ENCODE peak calls at places on chromosomes 12 and 14, in four cellular contexts. L is K562, D is hepatocyte, K is stomach. Q is an unnamed sample.

GRCh38 chr14:89866458-89866857 is 88.1 kb downstream of the EFCAB11 start:
- DNase-seq in L (no peak), D (no peak), K (no peak), Q (no peak)

GRCh38 chr12:131511391-131511802 is 199.5 kb upstream of the SFSWAP start:
- DNase-seq in L (no peak), D (no peak), K (no peak), Q (no peak)

GRCh38 chr12:103672401-103673119 is 85.5 kb downstream of the STAB2 start:
- DNase-seq in L (no peak), D (peak; percentile 32), K (no peak), Q (peak; percentile 19)

GRCh38 chr12:54160807-54161480 is 27.8 kb downstream of the SMUG1 start:
- DNase-seq in L (no peak), D (no peak), K (no peak), Q (no peak)

GRCh38 chr12:47746073-47746472 is 12.6 kb downstream of the RAPGEF3 start:
- DNase-seq in L (no peak), D (no peak), K (no peak), Q (no peak)

GRCh38 chr14:89351364-89351957 is 65.6 kb downstream of the FOXN3 start:
- DNase-seq in L (no peak), D (peak; percentile 51), K (peak; percentile 76), Q (no peak)

GRCh38 chr12:79688376-79689040 is 2.3 kb downstream of the PAWR start:
- DNase-seq in L (no peak), D (no peak), K (no peak), Q (no peak)

GRCh38 chr12:129961111-129961510 is 57.3 kb upstream of the TMEM132D start:
- DNase-seq in L (no peak), D (no peak), K (no peak), Q (no peak)

GRCh38 chr12:49482095-49483051 is 56.5 kb upstream of the KCNH3 start:
- DNase-seq in L (no peak), D (no peak), K (no peak), Q (no peak)

GRCh38 chr14:44961151-44961729 is 507 bp downstream of the KLHL28 start:
- DNase-seq in L (peak; percentile 43), D (peak; percentile 77), K (peak; percentile 51), Q (peak; percentile 45)

GRCh38 chr14:100011568-100012325 is 53.5 kb upstream of the EVL start:
- DNase-seq in L (no peak), D (no peak), K (no peak), Q (no peak)

GRCh38 chr14:36506732-36507614 is 13.1 kb downstream of the NKX2-1 start:
- DNase-seq in L (no peak), D (no peak), K (no peak), Q (no peak)

GRCh38 chr12:16359512-16360491 is 12.4 kb downstream of the MGST1 start:
- DNase-seq in L (peak; percentile 49), D (peak; percentile 68), K (peak; percentile 71), Q (peak; percentile 75)

GRCh38 chr14:23622990-23623389 is 13.2 kb upstream of the DHRS2 start:
- DNase-seq in L (no peak), D (no peak), K (no peak), Q (no peak)

GRCh38 chr12:123250471-123251383 is 17.5 kb downstream of the MTRFR start:
- DNase-seq in L (peak; percentile 55), D (peak; percentile 88), K (peak; percentile 84), Q (peak; percentile 92)

GRCh38 chr12:20852649-20853048 is 42.1 kb downstream of the SLCO1B3 start:
- DNase-seq in L (no peak), D (no peak), K (no peak), Q (no peak)

GRCh38 chr12:28191018-28191595 is 851 bp downstream of the CCDC91 start:
- DNase-seq in L (peak; percentile 26), D (no peak), K (no peak), Q (peak; percentile 5)

GRCh38 chr14:37544407-37544806 is 50.6 kb downstream of the FOXA1 start:
- DNase-seq in L (no peak), D (no peak), K (peak; percentile 35), Q (peak; percentile 27)

GRCh38 chr12:130708648-130709047 is 7.5 kb downstream of the RIMBP2 start:
- DNase-seq in L (no peak), D (no peak), K (peak; percentile 18), Q (no peak)

GRCh38 chr12:52151859-52152783 is 39.7 kb downstream of the KRT80 start:
- DNase-seq in L (peak; percentile 95), D (peak; percentile 91), K (peak; percentile 79), Q (peak; percentile 79)

GRCh38 chr14:53894456-53894855 is 62.2 kb downstream of the BMP4 start:
- DNase-seq in L (no peak), D (no peak), K (no peak), Q (no peak)

GRCh38 chr12:97003276-97003675 is 96.2 kb downstream of the NEDD1 start:
- DNase-seq in L (no peak), D (no peak), K (no peak), Q (no peak)

GRCh38 chr12:105228966-105229365 is 7.0 kb downstream of the APPL2 start:
- DNase-seq in L (no peak), D (no peak), K (no peak), Q (no peak)

GRCh38 chr12:67648306-67649164 is at the start of gene DYRK2:
- DNase-seq in L (peak; percentile 88), D (peak; percentile 94), K (peak; percentile 82), Q (peak; percentile 88)
- TF ChIP-seq CTCF in L (no peak), D (peak; percentile 25), K (no peak), Q (no peak)

DNA sequence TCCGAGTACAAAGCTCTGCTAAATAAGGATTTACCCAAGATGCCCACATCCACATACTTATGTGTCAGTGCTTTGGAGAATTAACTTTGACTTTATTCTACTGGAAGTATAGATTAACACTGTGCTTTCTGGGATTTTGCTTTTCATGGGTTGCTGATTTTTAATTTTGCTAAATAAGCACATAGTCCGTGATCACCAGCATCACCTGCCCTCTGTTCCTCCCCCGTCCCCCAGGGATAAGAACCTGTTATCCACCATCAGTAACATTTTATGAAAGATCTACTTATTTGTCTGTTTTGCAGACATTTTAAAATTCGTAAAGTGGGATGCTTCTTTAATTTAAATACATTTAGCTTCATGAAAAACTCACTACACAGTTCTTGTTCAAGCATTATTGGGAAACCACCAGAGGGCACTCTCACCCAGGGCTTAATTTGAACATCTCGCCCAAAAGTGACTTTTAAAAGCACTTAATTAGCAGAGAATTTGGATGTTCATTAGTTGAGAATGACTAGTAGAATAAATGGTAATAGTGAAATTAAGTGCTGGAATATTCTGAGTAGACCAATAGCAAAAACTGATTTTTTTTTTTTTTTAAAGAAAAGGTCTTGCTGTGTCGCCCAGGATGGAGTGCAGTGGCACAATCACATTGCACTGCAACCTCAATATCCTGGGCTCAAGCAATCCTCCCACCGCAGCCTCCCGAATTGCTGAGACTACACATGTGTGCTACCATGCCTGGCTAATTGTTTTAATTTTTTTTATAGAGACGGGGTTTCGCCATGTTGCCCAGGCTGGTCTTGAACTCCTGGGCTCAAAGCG is 35.7 kb downstream of the MRPL42 start:
- DNase-seq in L (no peak), D (peak; percentile 62), K (peak; percentile 48), Q (peak; percentile 61)
- TF ChIP-seq CTCF in L (peak; percentile 71), D (peak; percentile 91), K (peak; percentile 74), Q (peak; percentile 71)

GRCh38 chr12:4177257-4177656 is 96.3 kb upstream of the CCND2 start:
- DNase-seq in L (no peak), D (no peak), K (no peak), Q (no peak)

GRCh38 chr12:4178424-4179184 is 95.0 kb upstream of the CCND2 start:
- DNase-seq in L (no peak), D (no peak), K (no peak), Q (no peak)

GRCh38 chr12:4174417-4174816 is 99.1 kb upstream of the CCND2 start:
- DNase-seq in L (no peak), D (no peak), K (no peak), Q (no peak)

GRCh38 chr12:4172999-4173398 is 100.6 kb upstream of the CCND2 start:
- DNase-seq in L (no peak), D (peak; percentile 16), K (no peak), Q (no peak)

GRCh38 chr12:4176168-4176567 is 97.4 kb upstream of the CCND2 start:
- DNase-seq in L (no peak), D (no peak), K (no peak), Q (no peak)
- TF ChIP-seq CTCF in L (no peak), D (no peak), K (no peak), Q (no peak)

GRCh38 chr12:127386723-127387122 is 880.2 kb upstream of the TMEM132C start:
- DNase-seq in L (no peak), D (no peak), K (no peak), Q (no peak)

GRCh38 chr12:127381681-127382080 is 885.3 kb upstream of the TMEM132C start:
- DNase-seq in L (no peak), D (no peak), K (no peak), Q (no peak)

GRCh38 chr12:127383281-127383680 is 883.7 kb upstream of the TMEM132C start:
- DNase-seq in L (no peak), D (no peak), K (no peak), Q (no peak)

GRCh38 chr12:127381043-127381668 is 885.8 kb upstream of the TMEM132C start:
- DNase-seq in L (peak; percentile 83), D (peak; percentile 74), K (peak; percentile 60), Q (peak; percentile 72)
- TF ChIP-seq CTCF in L (peak; percentile 91), D (peak; percentile 95), K (peak; percentile 81), Q (peak; percentile 70)

GRCh38 chr12:27142102-27142721 is 59.8 kb upstream of the C12orf71 start:
- DNase-seq in L (peak; percentile 55), D (peak; percentile 89), K (peak; percentile 68), Q (peak; percentile 74)
- TF ChIP-seq CTCF in L (peak; percentile 79), D (peak; percentile 83), K (peak; percentile 66), Q (peak; percentile 81)

GRCh38 chr12:114932806-114933205 is 248.8 kb upstream of the TBX3 start:
- DNase-seq in L (no peak), D (no peak), K (no peak), Q (no peak)

GRCh38 chr12:114936148-114937099 is 252.4 kb upstream of the TBX3 start:
- DNase-seq in L (no peak), D (no peak), K (no peak), Q (no peak)

GRCh38 chr12:114938487-114939210 is 254.7 kb upstream of the TBX3 start:
- DNase-seq in L (no peak), D (no peak), K (no peak), Q (no peak)

GRCh38 chr12:114933428-114934160 is 249.6 kb upstream of the TBX3 start:
- DNase-seq in L (no peak), D (peak; percentile 44), K (no peak), Q (no peak)

GRCh38 chr12:114935658-114936057 is 251.7 kb upstream of the TBX3 start:
- DNase-seq in L (no peak), D (no peak), K (no peak), Q (no peak)
- TF ChIP-seq CTCF in L (no peak), D (no peak), K (peak; percentile 12), Q (no peak)

GRCh38 chr12:12159988-12160387 is 89.2 kb downstream of the BCL2L14 start:
- DNase-seq in L (no peak), D (no peak), K (no peak), Q (no peak)
- TF ChIP-seq CTCF in L (no peak), D (no peak), K (no peak), Q (no peak)